ENCODE peak calls at places on chromosome 17, in ten cellular contexts. H is upper lobe of right lung, A is AG04450, Q is PC-3, B is tibial nerve, U is GM23248, N is heart left ventricle, J is astrocyte, E is heart right ventricle, O is thoracic aorta. L is an unnamed sample.
A peak's percentile ranks its signal among the peaks of the same experiment; 100 is the strongest.

GRCh38 chr17:79220201-79220714 is 145.6 kb downstream of the ENGASE start:
- DNase-seq in H (no peak), A (no peak), Q (no peak), B (no peak), U (no peak), N (peak; percentile 42), J (no peak), E (no peak), O (no peak), L (no peak)

GRCh38 chr17:61450641-61451537 is 1.3 kb upstream of the TBX4 start:
- DNase-seq in H (no peak), A (no peak), Q (no peak), B (no peak), U (no peak), N (no peak), J (no peak), E (no peak), O (no peak), L (no peak)

GRCh38 chr17:27950995-27951394 is 57.8 kb upstream of the LYRM9 start:
- DNase-seq in H (no peak), A (no peak), Q (no peak), B (no peak), U (no peak), N (no peak), J (no peak), E (no peak), O (no peak), L (no peak)

GRCh38 chr17:30170415-30170987 is 53.9 kb downstream of the NSRP1 start:
- DNase-seq in H (no peak), A (no peak), Q (peak; percentile 33), B (no peak), U (no peak), N (no peak), J (no peak), E (no peak), O (no peak), L (no peak)

GRCh38 chr17:79420318-79421243 is 190.3 kb downstream of the RBFOX3 start:
- DNase-seq in H (no peak), A (no peak), Q (peak; percentile 33), B (no peak), U (peak; percentile 79), N (no peak), J (peak; percentile 7), E (no peak), O (no peak), L (no peak)

GRCh38 chr17:27668488-27668823 is 37.5 kb downstream of the LGALS9 start:
- DNase-seq in H (no peak), A (no peak), Q (no peak), B (no peak), U (no peak), N (no peak), J (no peak), E (no peak), O (no peak), L (no peak)

GRCh38 chr17:511833-512251 is 159.2 kb upstream of the RPH3AL start:
- DNase-seq in H (no peak), A (no peak), Q (no peak), B (no peak), U (peak; percentile 79), N (no peak), J (peak; percentile 11), E (no peak), O (no peak), L (no peak)

GRCh38 chr17:46009681-46010596 is 10.9 kb downstream of the STH start:
- DNase-seq in H (no peak), A (no peak), Q (no peak), B (no peak), U (no peak), N (peak; percentile 39), J (peak; percentile 75), E (no peak), O (no peak), L (no peak)

GRCh38 chr17:79826210-79826680 is 13.0 kb downstream of the CBX4 start:
- DNase-seq in H (no peak), A (no peak), Q (no peak), B (no peak), U (no peak), N (no peak), J (no peak), E (no peak), O (no peak), L (no peak)

GRCh38 chr17:11996722-11997146 is 541 bp downstream of the ZNF18 start:
- DNase-seq in H (no peak), A (no peak), Q (peak; percentile 55), B (peak; percentile 38), U (peak; percentile 72), N (no peak), J (peak; percentile 34), E (no peak), O (peak; percentile 12), L (peak; percentile 50)

GRCh38 chr17:79101111-79101673 is 26.6 kb downstream of the ENGASE start:
- DNase-seq in H (no peak), A (no peak), Q (no peak), B (no peak), U (no peak), N (no peak), J (no peak), E (no peak), O (no peak), L (no peak)

GRCh38 chr17:77420804-77421634 is 280.2 kb downstream of the SEC14L1 start:
- DNase-seq in H (no peak), A (peak; percentile 74), Q (no peak), B (no peak), U (peak; percentile 68), N (peak; percentile 73), J (peak; percentile 86), E (no peak), O (no peak), L (peak; percentile 70)

GRCh38 chr17:21058098-21058893 is 15.5 kb upstream of the USP22 start:
- DNase-seq in H (no peak), A (no peak), Q (peak; percentile 56), B (no peak), U (peak; percentile 80), N (no peak), J (peak; percentile 39), E (no peak), O (no peak), L (no peak)

GRCh38 chr17:73663614-73664013 is 19.4 kb upstream of the SDK2 start:
- DNase-seq in H (no peak), A (no peak), Q (no peak), B (no peak), U (no peak), N (no peak), J (no peak), E (no peak), O (no peak), L (no peak)

GRCh38 chr17:36004604-36005003 is 3.3 kb upstream of the CCL15 start:
- DNase-seq in H (no peak), A (no peak), Q (no peak), B (no peak), U (no peak), N (no peak), J (no peak), E (no peak), O (no peak), L (no peak)

DNA sequence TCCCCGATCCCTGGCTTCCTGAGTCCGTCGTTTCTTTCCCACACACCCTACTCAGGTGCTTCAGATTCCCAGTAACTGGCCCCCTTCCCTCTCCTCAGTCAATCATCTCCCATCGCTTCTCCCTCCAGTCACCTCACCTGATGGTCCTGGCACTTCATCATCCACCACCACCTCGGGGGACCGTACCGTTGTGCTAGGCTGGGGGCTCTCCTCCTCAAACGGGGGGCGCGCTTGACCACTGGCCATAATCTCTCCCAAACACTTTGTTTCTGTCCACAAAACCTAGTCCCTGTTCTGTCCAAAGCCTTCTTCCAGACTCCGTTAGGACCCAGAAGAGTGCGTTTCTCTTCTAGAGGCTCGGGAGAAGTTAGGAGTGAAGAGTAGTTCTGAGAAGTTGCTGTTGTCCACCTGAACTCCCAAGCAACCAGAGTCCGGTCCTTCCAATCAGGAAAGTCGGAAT is at the start of gene SPDYE4:
- DNase-seq in H (no peak), A (no peak), Q (no peak), B (no peak), U (no peak), N (no peak), J (no peak), E (no peak), O (no peak), L (no peak)
- H3K27ac ChIP-seq in H (no peak within 1 kb of the TSS), A (no peak within 1 kb of the TSS), Q (no peak within 1 kb of the TSS), B (no peak within 1 kb of the TSS), U (no peak within 1 kb of the TSS), N (no peak within 1 kb of the TSS), J (no peak within 1 kb of the TSS), E (no peak within 1 kb of the TSS), O (no peak within 1 kb of the TSS), L (no peak within 1 kb of the TSS)

GRCh38 chr17:49727353-49727752 is 19.6 kb upstream of the SLC35B1 start:
- DNase-seq in H (no peak), A (no peak), Q (no peak), B (no peak), U (no peak), N (no peak), J (no peak), E (no peak), O (no peak), L (no peak)
- H3K27ac ChIP-seq in H (no peak overlapping the region), A (no peak overlapping the region), Q (no peak overlapping the region), B (no peak overlapping the region), U (no peak overlapping the region), N (peak overlapping the region; percentile 94), J (no peak overlapping the region), E (no peak overlapping the region), O (no peak overlapping the region), L (no peak overlapping the region)

DNA sequence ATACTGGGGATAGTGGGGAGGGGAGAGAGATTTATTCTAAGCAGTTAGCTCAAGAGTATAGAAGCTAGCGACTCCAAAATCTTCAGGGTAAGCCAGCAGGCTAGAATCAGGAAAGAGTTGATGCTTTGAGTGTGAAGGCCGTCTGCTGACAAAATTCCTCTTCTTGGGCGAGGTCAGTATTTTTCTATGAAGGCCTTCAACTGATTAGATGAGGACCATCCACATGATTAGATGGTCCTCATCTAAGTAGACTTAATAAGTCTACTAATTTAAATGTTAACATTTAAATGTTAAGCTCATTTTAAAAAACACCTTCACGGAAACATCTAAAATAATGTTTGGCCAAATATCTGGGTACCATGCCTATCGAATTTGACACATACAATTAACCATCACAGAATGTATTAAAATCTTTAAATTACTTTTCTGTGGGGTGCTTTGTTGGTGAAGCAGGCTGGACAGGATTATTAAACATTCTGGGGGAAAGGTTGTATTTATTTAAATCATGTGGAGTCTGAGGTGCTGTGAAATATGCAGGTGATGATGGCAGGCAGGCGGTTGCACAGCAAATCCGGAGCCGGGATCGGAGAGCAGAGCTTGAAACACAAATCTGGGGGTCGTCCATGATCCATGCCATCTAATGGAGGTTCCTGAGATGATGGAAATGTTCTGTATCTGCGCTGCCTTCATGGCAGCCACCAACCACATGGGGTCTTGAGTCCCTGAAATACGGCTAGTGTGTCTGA is 49.8 kb upstream of the ADORA2B start:
- DNase-seq in H (no peak), A (no peak), Q (no peak), B (no peak), U (no peak), N (no peak), J (no peak), E (no peak), O (no peak), L (no peak)
- H3K27ac ChIP-seq in H (no peak overlapping the region), A (no peak overlapping the region), Q (peak overlapping the region; percentile 96), B (no peak overlapping the region), U (no peak overlapping the region), N (no peak overlapping the region), J (no peak overlapping the region), E (no peak overlapping the region), O (no peak overlapping the region), L (no peak overlapping the region)

DNA sequence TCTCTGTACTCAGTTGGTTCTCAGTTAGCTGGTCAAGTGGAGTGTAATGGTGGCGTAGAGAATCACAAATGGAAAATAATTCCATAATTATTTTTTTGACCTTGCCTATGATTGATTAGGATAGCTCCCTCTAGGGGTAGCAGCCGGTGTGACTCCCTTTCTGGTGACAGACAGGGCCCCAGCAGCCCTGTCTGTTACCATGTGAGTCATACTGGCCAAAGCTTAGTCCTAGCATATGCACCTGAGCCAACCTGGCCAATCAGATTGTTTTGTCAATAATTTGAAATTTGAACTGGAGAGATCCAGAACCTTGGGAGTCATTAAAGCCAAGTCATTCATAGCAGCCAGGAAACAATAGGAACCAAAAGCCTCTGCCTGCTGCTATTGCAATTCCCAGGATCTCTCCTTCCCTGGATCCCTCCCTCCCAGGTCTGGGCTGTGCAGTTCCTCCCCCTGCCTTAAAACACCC is 5.6 kb downstream of the PNPO start:
- DNase-seq in H (peak; percentile 81), A (no peak), Q (peak; percentile 99), B (peak; percentile 88), U (peak; percentile 84), N (no peak), J (peak; percentile 53), E (peak; percentile 61), O (peak; percentile 52), L (peak; percentile 90)
- H3K27ac ChIP-seq in H (peak overlapping the region; percentile 3), A (no peak overlapping the region), Q (peak overlapping the region; percentile 96), B (peak overlapping the region; percentile 21), U (no peak overlapping the region), N (no peak overlapping the region), J (no peak overlapping the region), E (peak overlapping the region; percentile 49), O (no peak overlapping the region), L (no peak overlapping the region)